ENCODE peak calls at places on chromosomes 6 and 20, in ten cellular contexts. S is brain microvascular endothelial cell; L is CD4-positive, CD25-positive, alpha-beta regulatory T cell; Q is HL-60; X is uterus; D is right lobe of liver; K is RWPE1; B is Peyer's patch; N is astrocyte; V is naive thymus-derived CD4-positive, alpha-beta T cell. H is an unnamed sample.

GRCh38 chr6:25660512-25660911 is 8.5 kb downstream of the SCGN start:
- DNase-seq in S (peak; percentile 53), L (no peak), Q (no peak), X (no peak), D (no peak), K (peak; percentile 86), B (no peak), N (peak; percentile 23), V (no peak), H (no peak)

GRCh38 chr6:55664581-55665223 is 85.7 kb upstream of the HMGCLL1 start:
- DNase-seq in S (no peak), L (no peak), Q (no peak), X (no peak), D (no peak), K (peak; percentile 20), B (no peak), N (no peak), V (no peak), H (no peak)

GRCh38 chr20:56867128-56867527 is 238.0 kb downstream of the TFAP2C start:
- DNase-seq in S (no peak), L (no peak), Q (no peak), X (no peak), D (no peak), K (no peak), B (no peak), N (no peak), V (no peak), H (no peak)

GRCh38 chr20:48722737-48723191 is 105.0 kb downstream of the PREX1 start:
- DNase-seq in S (peak; percentile 50), L (no peak), Q (no peak), X (no peak), D (peak; percentile 55), K (no peak), B (no peak), N (peak; percentile 19), V (no peak), H (no peak)

GRCh38 chr6:21208114-21208795 is 385.3 kb upstream of the SOX4 start:
- DNase-seq in S (no peak), L (no peak), Q (no peak), X (no peak), D (no peak), K (no peak), B (no peak), N (no peak), V (no peak), H (no peak)

GRCh38 chr6:139891471-139891870 is 517.0 kb upstream of the CITED2 start:
- DNase-seq in S (peak; percentile 6), L (no peak), Q (no peak), X (no peak), D (no peak), K (no peak), B (no peak), N (peak; percentile 68), V (no peak), H (no peak)

GRCh38 chr6:53530346-53530745 is 14.6 kb downstream of the GCLC start:
- DNase-seq in S (peak; percentile 29), L (no peak), Q (no peak), X (no peak), D (no peak), K (peak; percentile 31), B (no peak), N (peak; percentile 56), V (no peak), H (no peak)

GRCh38 chr6:36235309-36235708 is 34.6 kb upstream of the PNPLA1 start:
- DNase-seq in S (no peak), L (no peak), Q (no peak), X (no peak), D (no peak), K (no peak), B (no peak), N (no peak), V (no peak), H (no peak)

GRCh38 chr6:3268680-3269079 is 9.9 kb downstream of the PSMG4 start:
- DNase-seq in S (no peak), L (no peak), Q (no peak), X (no peak), D (no peak), K (no peak), B (no peak), N (no peak), V (no peak), H (no peak)

GRCh38 chr6:83884523-83884922 is 25.0 kb downstream of the CYB5R4 start:
- DNase-seq in S (no peak), L (no peak), Q (peak; percentile 41), X (no peak), D (no peak), K (peak; percentile 51), B (no peak), N (peak; percentile 26), V (peak; percentile 17), H (no peak)

GRCh38 chr6:32439708-32440214 is at the start of gene HLA-DRA:
- DNase-seq in S (peak; percentile 39), L (peak; percentile 43), Q (no peak), X (peak; percentile 13), D (no peak), K (peak; percentile 74), B (peak; percentile 42), N (peak; percentile 12), V (peak; percentile 39), H (no peak)

GRCh38 chr6:125682939-125683338 is 66.5 kb upstream of the HEY2 start:
- DNase-seq in S (no peak), L (no peak), Q (no peak), X (no peak), D (no peak), K (no peak), B (no peak), N (no peak), V (no peak), H (no peak)

GRCh38 chr6:125679651-125680050 is 69.8 kb upstream of the HEY2 start:
- DNase-seq in S (no peak), L (no peak), Q (no peak), X (no peak), D (no peak), K (no peak), B (no peak), N (no peak), V (no peak), H (no peak)

GRCh38 chr6:125679128-125679527 is 70.3 kb upstream of the HEY2 start:
- DNase-seq in S (no peak), L (no peak), Q (no peak), X (no peak), D (no peak), K (no peak), B (no peak), N (no peak), V (no peak), H (no peak)

GRCh38 chr6:125674230-125674629 is 75.2 kb upstream of the HEY2 start:
- DNase-seq in S (no peak), L (no peak), Q (no peak), X (no peak), D (no peak), K (no peak), B (no peak), N (no peak), V (no peak), H (no peak)

GRCh38 chr6:125678601-125679000 is 70.8 kb upstream of the HEY2 start:
- DNase-seq in S (no peak), L (no peak), Q (no peak), X (no peak), D (no peak), K (no peak), B (no peak), N (no peak), V (no peak), H (no peak)
- H3K27ac ChIP-seq in S (no peak overlapping the region), L (no peak overlapping the region), Q (no peak overlapping the region), X (no peak overlapping the region), D (no peak overlapping the region), K (no peak overlapping the region), B (no peak overlapping the region), N (no peak overlapping the region), V (no peak overlapping the region), H (no peak overlapping the region)

GRCh38 chr6:137227872-137228302 is 8.7 kb upstream of the IFNGR1 start:
- DNase-seq in S (no peak), L (no peak), Q (no peak), X (no peak), D (no peak), K (no peak), B (no peak), N (no peak), V (no peak), H (no peak)
- H3K27ac ChIP-seq in S (no peak overlapping the region), L (no peak overlapping the region), Q (no peak overlapping the region), X (peak overlapping the region; percentile 17), D (no peak overlapping the region), K (no peak overlapping the region), B (no peak overlapping the region), N (no peak overlapping the region), V (no peak overlapping the region), H (peak overlapping the region; percentile 69)

GRCh38 chr6:109690373-109690739 is 646 bp downstream of the AK9 start:
- DNase-seq in S (no peak), L (peak; percentile 53), Q (no peak), X (peak; percentile 36), D (peak; percentile 69), K (no peak), B (peak; percentile 84), N (no peak), V (peak; percentile 37), H (peak; percentile 89)
- H3K27ac ChIP-seq in S (peak overlapping the region; percentile 26), L (peak overlapping the region; percentile 73), Q (peak overlapping the region; percentile 76), X (peak overlapping the region; percentile 84), D (peak overlapping the region; percentile 81), K (peak overlapping the region; percentile 75), B (peak overlapping the region; percentile 81), N (peak overlapping the region; percentile 57), V (peak overlapping the region; percentile 74), H (peak overlapping the region; percentile 86)

GRCh38 chr20:51529758-51530157 is 12.8 kb downstream of the NFATC2 start:
- DNase-seq in S (no peak), L (peak; percentile 47), Q (no peak), X (no peak), D (no peak), K (no peak), B (no peak), N (no peak), V (no peak), H (no peak)
- H3K27ac ChIP-seq in S (no peak overlapping the region), L (peak overlapping the region; percentile 84), Q (no peak overlapping the region), X (no peak overlapping the region), D (no peak overlapping the region), K (no peak overlapping the region), B (no peak overlapping the region), N (no peak overlapping the region), V (no peak overlapping the region), H (no peak overlapping the region)

GRCh38 chr6:134034951-134035822 is 17.2 kb downstream of the SLC2A12 start:
- DNase-seq in S (no peak), L (no peak), Q (no peak), X (no peak), D (no peak), K (peak; percentile 17), B (no peak), N (no peak), V (no peak), H (no peak)
- H3K27ac ChIP-seq in S (no peak overlapping the region), L (no peak overlapping the region), Q (no peak overlapping the region), X (peak overlapping the region; percentile 52), D (no peak overlapping the region), K (peak overlapping the region; percentile 45), B (no peak overlapping the region), N (peak overlapping the region; percentile 39), V (no peak overlapping the region), H (no peak overlapping the region)

H was measured in upper lobe of right lung.